ENCODE peak calls at places on chromosome 16, in four cellular contexts. One of them, this sample, is unnamed.

GRCh38 chr16:68064791-68065365 is 20.3 kb upstream of the NFATC3 start:
- DNase-seq in GM12878: no peak
- DNase-seq in IMR-90: peak; percentile 91
- DNase-seq in A549: peak; percentile 67
- DNase-seq in this sample: peak; percentile 85

GRCh38 chr16:4936991-4937781 is at the start of gene PPL:
- DNase-seq in A549: peak; percentile 73
- DNase-seq in IMR-90: no peak
- DNase-seq in GM12878: no peak
- DNase-seq in this sample: peak; percentile 88

GRCh38 chr16:3022208-3022696 is 1.5 kb downstream of the HCFC1R1 start:
- DNase-seq in GM12878: no peak
- DNase-seq in IMR-90: peak; percentile 95
- DNase-seq in A549: peak; percentile 93
- DNase-seq in this sample: peak; percentile 92

GRCh38 chr16:85798283-85798776 is 1.0 kb downstream of the EMC8 start:
- DNase-seq in GM12878: no peak
- DNase-seq in A549: no peak
- DNase-seq in IMR-90: peak; percentile 6
- DNase-seq in this sample: no peak

GRCh38 chr16:56279132-56279531 is 87.8 kb downstream of the GNAO1 start:
- DNase-seq in GM12878: no peak
- DNase-seq in IMR-90: no peak
- DNase-seq in A549: no peak
- DNase-seq in this sample: no peak

GRCh38 chr16:57226701-57227621 is 18.1 kb upstream of the ARL2BP start:
- DNase-seq in IMR-90: no peak
- DNase-seq in A549: no peak
- DNase-seq in GM12878: no peak
- DNase-seq in this sample: no peak

GRCh38 chr16:54199486-54200160 is 87.0 kb downstream of the IRX3 start:
- DNase-seq in A549: no peak
- DNase-seq in GM12878: no peak
- DNase-seq in IMR-90: no peak
- DNase-seq in this sample: no peak

GRCh38 chr16:1313721-1314120 is 4.3 kb downstream of the UBE2I start:
- DNase-seq in GM12878: no peak
- DNase-seq in IMR-90: no peak
- DNase-seq in A549: no peak
- DNase-seq in this sample: no peak

GRCh38 chr16:81729451-81729850 is 49.6 kb upstream of the PLCG2 start:
- DNase-seq in IMR-90: no peak
- DNase-seq in GM12878: no peak
- DNase-seq in A549: no peak
- DNase-seq in this sample: no peak

GRCh38 chr16:75541236-75541635 is 5.3 kb upstream of the CHST5 start:
- DNase-seq in GM12878: no peak
- DNase-seq in IMR-90: no peak
- DNase-seq in A549: no peak
- DNase-seq in this sample: no peak

GRCh38 chr16:75647138-75647491 is 350 bp downstream of the KARS1 start:
- DNase-seq in IMR-90: no peak
- DNase-seq in GM12878: no peak
- DNase-seq in A549: no peak
- DNase-seq in this sample: no peak

GRCh38 chr16:89060207-89060794 is 33.4 kb upstream of the ACSF3 start:
- DNase-seq in A549: no peak
- DNase-seq in GM12878: peak; percentile 78
- DNase-seq in IMR-90: no peak
- DNase-seq in this sample: no peak

GRCh38 chr16:21603920-21604319 is 4.5 kb downstream of the METTL9 start:
- DNase-seq in A549: no peak
- DNase-seq in GM12878: no peak
- DNase-seq in IMR-90: peak; percentile 54
- DNase-seq in this sample: no peak

DNA sequence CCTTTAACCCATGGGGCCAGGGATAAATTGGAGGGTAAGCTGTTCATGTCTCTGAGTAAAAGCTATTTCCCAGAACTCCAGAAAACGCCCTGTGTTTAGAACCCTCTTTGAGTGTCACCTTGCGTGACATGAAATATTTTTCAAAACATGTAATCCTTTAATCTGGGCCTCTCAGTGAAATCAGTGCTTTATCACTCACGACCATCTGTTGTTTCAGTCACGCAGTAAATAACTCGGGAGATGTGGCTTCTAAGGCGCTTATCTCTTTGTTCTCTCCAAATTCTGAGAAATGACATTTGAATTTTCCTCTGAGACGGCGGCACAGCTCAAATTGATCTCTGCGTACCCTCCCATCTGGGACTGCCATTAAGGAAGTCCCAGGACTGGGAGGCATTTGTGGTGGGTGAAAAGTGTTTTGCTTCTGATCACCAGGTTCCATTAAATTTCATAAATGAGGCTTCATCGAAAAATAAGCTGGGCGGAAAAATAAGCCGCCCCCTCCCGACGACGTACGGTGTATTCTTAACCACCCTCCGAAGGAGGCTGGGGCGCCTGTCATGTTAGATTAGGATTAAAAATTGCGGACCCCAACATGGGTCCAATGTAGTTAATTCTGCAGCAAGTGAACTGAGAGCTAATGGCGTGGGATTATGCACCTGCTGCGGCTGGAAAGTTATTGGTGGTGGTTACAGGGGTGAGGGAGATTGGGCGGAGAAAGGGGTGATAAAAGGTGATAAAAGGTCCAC is 12.7 kb downstream of the WFDC1 start:
- DNase-seq in IMR-90: no peak
- DNase-seq in GM12878: no peak
- DNase-seq in A549: no peak
- DNase-seq in this sample: no peak
- TF ChIP-seq ELK1 in IMR-90: no peak
- TF ChIP-seq ELK1 in GM12878: no peak
- TF ChIP-seq ELK1 in A549: no peak
- TF ChIP-seq ELK1 in this sample: no peak

GRCh38 chr16:48250520-48251278 is 3.4 kb upstream of the ABCC11 start:
- DNase-seq in GM12878: no peak
- DNase-seq in A549: no peak
- DNase-seq in IMR-90: no peak
- DNase-seq in this sample: no peak

GRCh38 chr16:48247311-48247710 is at the start of gene ABCC11:
- DNase-seq in A549: no peak
- DNase-seq in IMR-90: no peak
- DNase-seq in GM12878: no peak
- DNase-seq in this sample: no peak

GRCh38 chr16:48244080-48244862 is at the start of gene LONP2:
- DNase-seq in IMR-90: peak; percentile 85
- DNase-seq in A549: peak; percentile 94
- DNase-seq in GM12878: peak; percentile 75
- DNase-seq in this sample: peak; percentile 86

GRCh38 chr16:48244863-48245195 is 729 bp downstream of the LONP2 start:
- DNase-seq in GM12878: no peak
- DNase-seq in IMR-90: no peak
- DNase-seq in A549: no peak
- DNase-seq in this sample: no peak

GRCh38 chr16:48246066-48246465 is 1.3 kb downstream of the ABCC11 start:
- DNase-seq in GM12878: no peak
- DNase-seq in A549: no peak
- DNase-seq in IMR-90: peak; percentile 12
- DNase-seq in this sample: no peak
- TF ChIP-seq ELK1 in GM12878: no peak
- TF ChIP-seq ELK1 in A549: no peak
- TF ChIP-seq ELK1 in IMR-90: no peak
- TF ChIP-seq ELK1 in this sample: no peak

DNA sequence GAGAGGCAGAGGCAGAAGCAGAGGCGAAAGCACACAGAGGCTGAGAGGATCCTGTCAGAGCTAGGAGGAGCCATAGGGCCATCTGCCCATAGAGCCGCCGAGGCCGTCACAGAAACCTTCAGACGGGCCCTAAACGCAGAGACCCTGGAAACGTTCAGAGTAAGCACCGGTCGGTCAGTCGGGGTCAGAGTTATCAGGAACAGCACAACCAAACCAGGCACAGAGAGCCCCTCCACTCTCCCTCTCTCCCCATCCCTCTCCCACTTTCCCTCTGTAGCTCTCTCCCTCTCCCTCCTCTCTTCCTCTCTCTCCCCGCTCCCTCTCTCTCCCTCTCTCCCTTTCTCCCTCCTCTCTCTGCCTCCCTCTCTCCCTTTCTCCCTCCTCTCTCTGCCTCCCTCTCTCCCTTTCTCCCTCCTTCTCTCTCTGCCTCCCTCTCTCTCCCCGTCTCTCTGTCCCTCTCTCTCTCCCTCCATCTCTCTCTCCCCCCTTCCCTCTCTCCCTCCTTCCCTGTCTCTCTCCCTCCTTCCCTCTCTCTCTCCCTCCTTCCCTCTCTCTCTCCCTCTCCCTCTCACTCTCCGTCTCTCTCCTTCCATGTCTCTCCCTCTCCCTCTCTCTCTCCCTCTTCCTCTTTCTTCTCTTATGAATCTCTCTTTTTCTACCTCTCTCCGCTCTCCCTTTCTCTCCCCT is 138.9 kb downstream of the C16orf95 start:
- DNase-seq in IMR-90: no peak
- DNase-seq in A549: no peak
- DNase-seq in GM12878: no peak
- DNase-seq in this sample: no peak
- TF ChIP-seq ELK1 in IMR-90: no peak
- TF ChIP-seq ELK1 in A549: no peak
- TF ChIP-seq ELK1 in GM12878: no peak
- TF ChIP-seq ELK1 in this sample: no peak

DNA sequence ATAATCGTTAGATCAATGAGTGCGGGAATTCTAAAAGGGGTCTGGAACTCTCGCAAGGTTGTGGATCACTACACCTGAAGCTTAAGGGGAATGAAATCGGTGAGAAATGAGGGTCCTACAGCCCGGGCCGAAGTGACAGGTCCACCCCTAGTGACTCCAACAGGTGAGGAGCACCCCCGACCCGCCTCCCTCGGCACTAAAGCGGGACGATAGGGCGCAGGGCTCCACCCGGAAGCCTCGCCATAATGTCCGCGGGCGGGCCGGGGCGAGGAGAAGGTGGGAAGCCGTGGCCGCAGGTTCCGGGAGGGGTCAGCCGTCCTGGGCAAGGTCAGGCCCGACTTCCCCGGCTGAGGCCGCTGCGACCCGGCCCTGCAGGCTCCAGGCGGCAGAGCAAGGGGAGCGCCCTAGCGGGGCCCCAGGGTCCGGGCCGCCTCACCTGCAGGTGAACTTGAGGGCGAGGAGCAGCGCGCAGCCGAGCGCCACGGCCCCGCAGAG is 569 bp downstream of the TXNDC11 start:
- DNase-seq in GM12878: no peak
- DNase-seq in IMR-90: no peak
- DNase-seq in A549: peak; percentile 39
- DNase-seq in this sample: peak; percentile 53
- TF ChIP-seq ELK1 in GM12878: no peak
- TF ChIP-seq ELK1 in IMR-90: no peak
- TF ChIP-seq ELK1 in A549: no peak
- TF ChIP-seq ELK1 in this sample: no peak

GRCh38 chr16:79278506-79278905 is 322.0 kb downstream of the MAF start:
- DNase-seq in A549: no peak
- DNase-seq in GM12878: no peak
- DNase-seq in IMR-90: no peak
- DNase-seq in this sample: no peak

GRCh38 chr16:79283578-79283977 is 317.0 kb downstream of the MAF start:
- DNase-seq in A549: no peak
- DNase-seq in GM12878: no peak
- DNase-seq in IMR-90: no peak
- DNase-seq in this sample: no peak

GRCh38 chr16:79284760-79285159 is 315.8 kb downstream of the MAF start:
- DNase-seq in GM12878: no peak
- DNase-seq in IMR-90: no peak
- DNase-seq in A549: no peak
- DNase-seq in this sample: no peak

GRCh38 chr16:79286646-79287423 is 313.7 kb downstream of the MAF start:
- DNase-seq in IMR-90: no peak
- DNase-seq in GM12878: peak; percentile 49
- DNase-seq in A549: no peak
- DNase-seq in this sample: no peak

DNA sequence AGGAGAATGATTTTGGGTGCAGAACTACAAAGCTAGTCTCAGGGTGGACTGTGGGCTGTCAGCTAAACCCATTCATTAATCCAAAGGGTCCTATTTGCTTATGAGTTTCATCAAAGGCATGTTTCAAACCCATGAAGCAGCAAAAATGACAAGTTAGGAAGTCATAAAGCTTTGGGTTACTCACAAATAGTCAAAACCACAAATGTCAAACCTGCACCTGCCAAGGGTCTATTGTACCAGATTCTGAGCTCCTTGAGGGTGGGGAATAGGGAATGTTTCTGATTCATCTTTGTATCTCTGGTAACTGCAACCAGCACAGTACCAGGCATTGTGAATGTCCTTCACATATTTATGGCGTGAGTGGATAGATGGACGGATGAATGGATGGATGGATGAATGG is 317.7 kb downstream of the MAF start:
- DNase-seq in GM12878: no peak
- DNase-seq in IMR-90: no peak
- DNase-seq in A549: no peak
- DNase-seq in this sample: no peak
- TF ChIP-seq ELK1 in GM12878: no peak
- TF ChIP-seq ELK1 in IMR-90: no peak
- TF ChIP-seq ELK1 in A549: no peak
- TF ChIP-seq ELK1 in this sample: no peak

This sample was measured in K562.